ENCODE peak calls at places on chromosome 5, in six cellular contexts. One of them, this sample, is unnamed.

GRCh38 chr5:137190031-137190430 is 309.1 kb downstream of the SPOCK1 start:
- DNase-seq in body of pancreas: no peak
- DNase-seq in left colon: no peak
- DNase-seq in bronchial epithelial cell: no peak
- DNase-seq in fibroblast of gingiva: no peak
- DNase-seq in naive thymus-derived CD4-positive, alpha-beta T cell: no peak
- DNase-seq in this sample: no peak

GRCh38 chr5:169812786-169813185 is 167.5 kb downstream of the INSYN2B start:
- DNase-seq in naive thymus-derived CD4-positive, alpha-beta T cell: no peak
- DNase-seq in fibroblast of gingiva: no peak
- DNase-seq in body of pancreas: no peak
- DNase-seq in bronchial epithelial cell: no peak
- DNase-seq in left colon: no peak
- DNase-seq in this sample: no peak

GRCh38 chr5:34013547-34013946 is 5.7 kb upstream of the AMACR start:
- DNase-seq in body of pancreas: no peak
- DNase-seq in fibroblast of gingiva: no peak
- DNase-seq in left colon: no peak
- DNase-seq in naive thymus-derived CD4-positive, alpha-beta T cell: no peak
- DNase-seq in bronchial epithelial cell: peak
- DNase-seq in this sample: no peak

GRCh38 chr5:58739051-58739450 is 156.2 kb downstream of the RAB3C start:
- DNase-seq in naive thymus-derived CD4-positive, alpha-beta T cell: no peak
- DNase-seq in body of pancreas: no peak
- DNase-seq in left colon: no peak
- DNase-seq in bronchial epithelial cell: no peak
- DNase-seq in fibroblast of gingiva: no peak
- DNase-seq in this sample: no peak

GRCh38 chr5:172931001-172931536 is 28.2 kb upstream of the RPL26L1 start:
- DNase-seq in fibroblast of gingiva: peak
- DNase-seq in naive thymus-derived CD4-positive, alpha-beta T cell: no peak
- DNase-seq in body of pancreas: peak
- DNase-seq in left colon: no peak
- DNase-seq in bronchial epithelial cell: peak
- DNase-seq in this sample: no peak

GRCh38 chr5:4255441-4255840 is 659.8 kb downstream of the IRX1 start:
- DNase-seq in fibroblast of gingiva: no peak
- DNase-seq in body of pancreas: no peak
- DNase-seq in bronchial epithelial cell: no peak
- DNase-seq in left colon: no peak
- DNase-seq in naive thymus-derived CD4-positive, alpha-beta T cell: no peak
- DNase-seq in this sample: no peak

GRCh38 chr5:158234323-158235158 is 375.6 kb upstream of the CLINT1 start:
- DNase-seq in fibroblast of gingiva: peak
- DNase-seq in body of pancreas: no peak
- DNase-seq in naive thymus-derived CD4-positive, alpha-beta T cell: no peak
- DNase-seq in left colon: no peak
- DNase-seq in bronchial epithelial cell: no peak
- DNase-seq in this sample: no peak

GRCh38 chr5:179228341-179229121 is 116.7 kb downstream of the ADAMTS2 start:
- DNase-seq in bronchial epithelial cell: no peak
- DNase-seq in naive thymus-derived CD4-positive, alpha-beta T cell: no peak
- DNase-seq in body of pancreas: no peak
- DNase-seq in left colon: no peak
- DNase-seq in fibroblast of gingiva: no peak
- DNase-seq in this sample: no peak

GRCh38 chr5:96780626-96781025 is 27.1 kb downstream of the ERAP1 start:
- DNase-seq in bronchial epithelial cell: peak
- DNase-seq in naive thymus-derived CD4-positive, alpha-beta T cell: no peak
- DNase-seq in left colon: no peak
- DNase-seq in fibroblast of gingiva: no peak
- DNase-seq in body of pancreas: no peak
- DNase-seq in this sample: no peak

GRCh38 chr5:149002761-149003689 is 59.8 kb downstream of the SH3TC2 start:
- DNase-seq in fibroblast of gingiva: peak
- DNase-seq in bronchial epithelial cell: peak
- DNase-seq in naive thymus-derived CD4-positive, alpha-beta T cell: no peak
- DNase-seq in body of pancreas: no peak
- DNase-seq in left colon: no peak
- DNase-seq in this sample: no peak

GRCh38 chr5:9251379-9251980 is 294.4 kb downstream of the SEMA5A start:
- DNase-seq in naive thymus-derived CD4-positive, alpha-beta T cell: no peak
- DNase-seq in fibroblast of gingiva: no peak
- DNase-seq in bronchial epithelial cell: peak
- DNase-seq in left colon: no peak
- DNase-seq in body of pancreas: no peak
- DNase-seq in this sample: no peak

GRCh38 chr5:88203977-88204735 is 64.5 kb downstream of the TMEM161B start:
- DNase-seq in fibroblast of gingiva: no peak
- DNase-seq in body of pancreas: no peak
- DNase-seq in left colon: no peak
- DNase-seq in naive thymus-derived CD4-positive, alpha-beta T cell: no peak
- DNase-seq in bronchial epithelial cell: no peak
- DNase-seq in this sample: no peak

GRCh38 chr5:62647241-62647640 is 68.6 kb downstream of the LRRC70 start:
- DNase-seq in naive thymus-derived CD4-positive, alpha-beta T cell: no peak
- DNase-seq in bronchial epithelial cell: no peak
- DNase-seq in left colon: no peak
- DNase-seq in fibroblast of gingiva: no peak
- DNase-seq in body of pancreas: no peak
- DNase-seq in this sample: no peak

GRCh38 chr5:114070093-114070722 is 291.7 kb upstream of the KCNN2 start:
- DNase-seq in left colon: no peak
- DNase-seq in fibroblast of gingiva: no peak
- DNase-seq in naive thymus-derived CD4-positive, alpha-beta T cell: no peak
- DNase-seq in body of pancreas: no peak
- DNase-seq in bronchial epithelial cell: no peak
- DNase-seq in this sample: no peak

GRCh38 chr5:90398726-90399125 is 10.8 kb downstream of the CETN3 start:
- DNase-seq in left colon: no peak
- DNase-seq in fibroblast of gingiva: no peak
- DNase-seq in naive thymus-derived CD4-positive, alpha-beta T cell: no peak
- DNase-seq in bronchial epithelial cell: no peak
- DNase-seq in body of pancreas: no peak
- DNase-seq in this sample: no peak

GRCh38 chr5:140190868-140191209 is 15.9 kb downstream of the CYSTM1 start:
- DNase-seq in fibroblast of gingiva: no peak
- DNase-seq in naive thymus-derived CD4-positive, alpha-beta T cell: no peak
- DNase-seq in body of pancreas: no peak
- DNase-seq in left colon: no peak
- DNase-seq in bronchial epithelial cell: no peak
- DNase-seq in this sample: no peak

GRCh38 chr5:83721878-83722779 is 1.5 kb upstream of the HAPLN1 start:
- DNase-seq in fibroblast of gingiva: peak
- DNase-seq in left colon: peak
- DNase-seq in bronchial epithelial cell: peak
- DNase-seq in body of pancreas: peak
- DNase-seq in naive thymus-derived CD4-positive, alpha-beta T cell: no peak
- DNase-seq in this sample: peak

GRCh38 chr5:181234455-181235306 is 9.0 kb downstream of the RACK1 start:
- DNase-seq in fibroblast of gingiva: no peak
- DNase-seq in left colon: no peak
- DNase-seq in naive thymus-derived CD4-positive, alpha-beta T cell: no peak
- DNase-seq in bronchial epithelial cell: no peak
- DNase-seq in body of pancreas: no peak
- DNase-seq in this sample: no peak

GRCh38 chr5:137627293-137627692 is 108.6 kb downstream of the KLHL3 start:
- DNase-seq in left colon: no peak
- DNase-seq in naive thymus-derived CD4-positive, alpha-beta T cell: no peak
- DNase-seq in fibroblast of gingiva: no peak
- DNase-seq in body of pancreas: peak
- DNase-seq in bronchial epithelial cell: peak
- DNase-seq in this sample: no peak

GRCh38 chr5:149238540-149238939 is 33.1 kb upstream of the AFAP1L1 start:
- DNase-seq in left colon: no peak
- DNase-seq in naive thymus-derived CD4-positive, alpha-beta T cell: no peak
- DNase-seq in bronchial epithelial cell: no peak
- DNase-seq in body of pancreas: no peak
- DNase-seq in fibroblast of gingiva: peak
- DNase-seq in this sample: no peak

GRCh38 chr5:9905661-9906060 is 275.5 kb upstream of the TAS2R1 start:
- DNase-seq in left colon: no peak
- DNase-seq in bronchial epithelial cell: no peak
- DNase-seq in body of pancreas: no peak
- DNase-seq in fibroblast of gingiva: no peak
- DNase-seq in naive thymus-derived CD4-positive, alpha-beta T cell: no peak
- DNase-seq in this sample: no peak